ENCODE peak calls at places on chromosomes 5 and 9, in four cellular contexts. D is left ventricle myocardium inferior; H is stimulated activated CD4-positive, alpha-beta T cell treated with anti-CD3 and anti-CD28 coated beads, Interleukin-1b, Interleukin-23, amount 100 ng/mL, for 4 hours; J is neural crest cell. T is an unnamed sample.

GRCh38 chr5:7828269-7828668 is 22.7 kb downstream of the CFAP90 start:
- DNase-seq in D (peak; percentile 63), H (no peak), J (no peak), T (no peak)

GRCh38 chr5:144187699-144188294 is 17.1 kb downstream of the KCTD16 start:
- DNase-seq in D (no peak), H (peak; percentile 61), J (no peak), T (peak; percentile 74)

GRCh38 chr5:52799983-52800393 is 12.3 kb downstream of the ITGA1 start:
- DNase-seq in D (peak; percentile 95), H (peak; percentile 94), J (peak; percentile 91), T (peak; percentile 94)

GRCh38 chr5:130061746-130062145 is 157.5 kb downstream of the CHSY3 start:
- DNase-seq in D (no peak), H (no peak), J (no peak), T (no peak)

GRCh38 chr9:13324988-13325387 is 45.5 kb upstream of the MPDZ start:
- DNase-seq in D (no peak), H (no peak), J (no peak), T (no peak)

GRCh38 chr5:169417676-169418075 is 116.7 kb upstream of the SLIT3 start:
- DNase-seq in D (no peak), H (no peak), J (no peak), T (no peak)

GRCh38 chr9:21919377-21920362 is 74.5 kb downstream of the CDKN2A start:
- DNase-seq in D (no peak), H (no peak), J (no peak), T (peak; percentile 14)

GRCh38 chr5:61641748-61642565 is 309.9 kb downstream of the ZSWIM6 start:
- DNase-seq in D (no peak), H (no peak), J (no peak), T (no peak)

GRCh38 chr5:137619191-137619870 is 116.6 kb downstream of the KLHL3 start:
- DNase-seq in D (peak; percentile 85), H (no peak), J (no peak), T (no peak)

GRCh38 chr9:94721754-94722153 is 4.7 kb upstream of the AOPEP start:
- DNase-seq in D (no peak), H (no peak), J (no peak), T (no peak)

GRCh38 chr5:74044936-74045335 is 418.9 kb downstream of the ARHGEF28 start:
- DNase-seq in D (no peak), H (no peak), J (no peak), T (no peak)

GRCh38 chr5:1440098-1440493 is 5.1 kb downstream of the SLC6A3 start:
- DNase-seq in D (no peak), H (no peak), J (no peak), T (no peak)

GRCh38 chr5:147708708-147709107 is 73.8 kb downstream of the JAKMIP2 start:
- DNase-seq in D (no peak), H (no peak), J (no peak), T (no peak)

GRCh38 chr5:78779771-78780616 is 131.4 kb upstream of the LHFPL2 start:
- DNase-seq in D (no peak), H (no peak), J (no peak), T (no peak)

GRCh38 chr5:178467261-178468195 is 122.7 kb downstream of the COL23A1 start:
- DNase-seq in D (peak; percentile 46), H (no peak), J (no peak), T (no peak)

GRCh38 chr9:93061791-93062299 is 3.3 kb downstream of the SUSD3 start:
- DNase-seq in D (no peak), H (no peak), J (no peak), T (no peak)

GRCh38 chr9:83432104-83432627 is 106.0 kb downstream of the FRMD3 start:
- DNase-seq in D (peak; percentile 82), H (no peak), J (no peak), T (no peak)

GRCh38 chr5:112264666-112265065 is 154.4 kb downstream of the EPB41L4A start:
- DNase-seq in D (no peak), H (no peak), J (no peak), T (no peak)

GRCh38 chr5:1304059-1304458 is 9.2 kb upstream of the TERT start:
- DNase-seq in D (no peak), H (no peak), J (no peak), T (no peak)

GRCh38 chr9:134781895-134782294 is 98.7 kb upstream of the FCN2 start:
- DNase-seq in D (no peak), H (no peak), J (no peak), T (no peak)

GRCh38 chr9:87405677-87406544 is 91.8 kb upstream of the DAPK1 start:
- DNase-seq in D (no peak), H (no peak), J (no peak), T (no peak)

GRCh38 chr9:138040446-138041430 is 163.2 kb downstream of the CACNA1B start:
- DNase-seq in D (no peak), H (no peak), J (no peak), T (no peak)

GRCh38 chr5:10624679-10625078 is 60.8 kb downstream of the ANKRD33B start:
- DNase-seq in D (no peak), H (no peak), J (no peak), T (no peak)

GRCh38 chr9:107389617-107390071 is 99.9 kb downstream of the KLF4 start:
- DNase-seq in D (peak; percentile 44), H (no peak), J (no peak), T (no peak)

GRCh38 chr5:167576126-167576525 is 715.3 kb upstream of the WWC1 start:
- DNase-seq in D (no peak), H (no peak), J (no peak), T (no peak)

GRCh38 chr5:112646139-112646941 is 91.3 kb upstream of the APC start:
- DNase-seq in D (no peak), H (no peak), J (no peak), T (no peak)

T was measured in activated CD4-positive, alpha-beta T cell treated with anti-CD3 and anti-CD28 coated beads for 4 hours.